ENCODE peak calls at places on chromosome 19, in six cellular contexts. Y is hepatic stellate cell; M is NCI-H460; X is A673; L is stimulated activated CD8-positive, alpha-beta memory T cell treated with anti-CD3 and anti-CD28 coated beads, Interleukin-15, amount 100 ng/mL, for 1 hour; G is NCI-H226. T is an unnamed sample.

GRCh38 chr19:10122066-10122465 is 2.4 kb upstream of the EIF3G start:
- DNase-seq in Y (no peak), M (no peak), X (no peak), L (no peak), G (no peak), T (no peak)

GRCh38 chr19:13610042-13610691 is 103.9 kb upstream of the CACNA1A start:
- DNase-seq in Y (no peak), M (no peak), X (no peak), L (no peak), G (no peak), T (no peak)

GRCh38 chr19:12766051-12766521 is 9.3 kb downstream of the HOOK2 start:
- DNase-seq in Y (no peak), M (peak; percentile 72), X (peak; percentile 89), L (peak; percentile 57), G (peak; percentile 35), T (peak; percentile 75)

GRCh38 chr19:16143399-16144215 is at the start of gene HSH2D:
- DNase-seq in Y (no peak), M (no peak), X (no peak), L (peak; percentile 70), G (no peak), T (no peak)

GRCh38 chr19:48568345-48568886 is 16.4 kb downstream of the SULT2B1 start:
- DNase-seq in Y (peak; percentile 85), M (peak; percentile 79), X (peak; percentile 52), L (no peak), G (peak; percentile 96), T (peak; percentile 76)

GRCh38 chr19:588758-589692 is 656 bp upstream of the HCN2 start:
- DNase-seq in Y (no peak), M (no peak), X (no peak), L (no peak), G (peak; percentile 10), T (no peak)

GRCh38 chr19:35585844-35586243 is at the start of gene PMIS2:
- DNase-seq in Y (no peak), M (no peak), X (peak; percentile 62), L (no peak), G (no peak), T (no peak)

GRCh38 chr19:8397746-8398721 is 7.9 kb downstream of the RAB11B start:
- DNase-seq in Y (no peak), M (no peak), X (no peak), L (no peak), G (no peak), T (no peak)

GRCh38 chr19:46426035-46426505 is 2.7 kb downstream of the PNMA8C start:
- DNase-seq in Y (no peak), M (no peak), X (peak; percentile 58), L (no peak), G (peak; percentile 17), T (no peak)

GRCh38 chr19:10433131-10433536 is 12.8 kb downstream of the PDE4A start:
- DNase-seq in Y (no peak), M (no peak), X (no peak), L (no peak), G (no peak), T (no peak)

GRCh38 chr19:39407644-39408391 is 1.2 kb downstream of the ZFP36 start:
- DNase-seq in Y (no peak), M (no peak), X (no peak), L (no peak), G (no peak), T (peak; percentile 46)

GRCh38 chr19:49546825-49547565 is 19.2 kb downstream of the RCN3 start:
- DNase-seq in Y (peak; percentile 87), M (peak; percentile 83), X (peak; percentile 95), L (no peak), G (peak; percentile 69), T (peak; percentile 47)

GRCh38 chr19:43777163-43777700 is 3.5 kb downstream of the KCNN4 start:
- DNase-seq in Y (peak; percentile 52), M (no peak), X (peak; percentile 58), L (no peak), G (peak; percentile 45), T (peak; percentile 26)

GRCh38 chr19:33740811-33741396 is 55.8 kb upstream of the KCTD15 start:
- DNase-seq in Y (no peak), M (peak; percentile 36), X (peak; percentile 58), L (no peak), G (no peak), T (peak; percentile 18)

GRCh38 chr19:18058208-18059009 is 28.3 kb downstream of the IL12RB1 start:
- DNase-seq in Y (peak; percentile 89), M (peak; percentile 59), X (peak; percentile 88), L (peak; percentile 59), G (peak; percentile 46), T (peak; percentile 54)

GRCh38 chr19:7988307-7988706 is 17.1 kb downstream of the ELAVL1 start:
- DNase-seq in Y (no peak), M (no peak), X (no peak), L (no peak), G (peak; percentile 75), T (no peak)

GRCh38 chr19:29505034-29505824 is 20.6 kb upstream of the VSTM2B start:
- DNase-seq in Y (no peak), M (no peak), X (no peak), L (no peak), G (no peak), T (no peak)

GRCh38 chr19:21947775-21948174 is 63.0 kb downstream of the ZNF208 start:
- DNase-seq in Y (no peak), M (no peak), X (peak; percentile 1), L (no peak), G (no peak), T (no peak)

GRCh38 chr19:49596954-49597702 is 6.1 kb downstream of the PRR12 start:
- DNase-seq in Y (no peak), M (no peak), X (no peak), L (no peak), G (no peak), T (no peak)

GRCh38 chr19:38061294-38061693 is 154.3 kb downstream of the SIPA1L3 start:
- DNase-seq in Y (peak; percentile 95), M (no peak), X (no peak), L (no peak), G (peak; percentile 14), T (peak; percentile 55)

GRCh38 chr19:42143341-42144234 is 11.3 kb upstream of the POU2F2 start:
- DNase-seq in Y (no peak), M (peak; percentile 23), X (peak; percentile 25), L (no peak), G (peak; percentile 46), T (no peak)

GRCh38 chr19:39411006-39411831 is 1.2 kb upstream of the PLEKHG2 start:
- DNase-seq in Y (no peak), M (no peak), X (no peak), L (no peak), G (no peak), T (no peak)

GRCh38 chr19:46748325-46749109 is 2.3 kb upstream of the STRN4 start:
- DNase-seq in Y (peak; percentile 68), M (peak; percentile 49), X (peak; percentile 81), L (peak; percentile 73), G (no peak), T (peak; percentile 34)

GRCh38 chr19:40521276-40521675 is 54.5 kb downstream of the SPTBN4 start:
- DNase-seq in Y (no peak), M (peak; percentile 38), X (peak; percentile 45), L (no peak), G (no peak), T (no peak)

GRCh38 chr19:12841094-12841493 is 2.8 kb downstream of the MAST1 start:
- DNase-seq in Y (no peak), M (no peak), X (no peak), L (no peak), G (peak; percentile 26), T (peak; percentile 13)

GRCh38 chr19:2548966-2549365 is 73.0 kb downstream of the GADD45B start:
- DNase-seq in Y (no peak), M (no peak), X (no peak), L (no peak), G (no peak), T (no peak)

GRCh38 chr19:583198-583967 is 6.3 kb upstream of the HCN2 start:
- DNase-seq in Y (no peak), M (no peak), X (no peak), L (no peak), G (no peak), T (no peak)

GRCh38 chr19:1261863-1262686 is 7.1 kb upstream of the CIRBP start:
- DNase-seq in Y (no peak), M (no peak), X (no peak), L (no peak), G (peak; percentile 92), T (peak; percentile 70)

GRCh38 chr19:43300876-43301765 is 31.8 kb upstream of the PSG9 start:
- DNase-seq in Y (no peak), M (no peak), X (no peak), L (no peak), G (no peak), T (no peak)